ENCODE peak calls at places on chromosome 22, in nine cellular contexts. N is hypothalamus; F is fibroblast of lung; A is NCI-H146; I is CD4-positive, alpha-beta T cell; V is cardiac muscle cell; S is psoas muscle; B is ACHN; E is heart right ventricle. C is an unnamed sample.

GRCh38 chr22:32652609-32653008 is 148.9 kb upstream of the TIMP3 start:
- DNase-seq in N (no peak), F (no peak), A (no peak), I (no peak), V (no peak), S (no peak), B (no peak), E (no peak), C (no peak)

GRCh38 chr22:50314455-50315288 is 7.2 kb upstream of the PLXNB2 start:
- DNase-seq in N (no peak), F (no peak), A (no peak), I (peak), V (peak), S (no peak), B (no peak), E (peak), C (peak)

GRCh38 chr22:21709688-21710087 is 25.9 kb downstream of the YPEL1 start:
- DNase-seq in N (no peak), F (no peak), A (no peak), I (no peak), V (no peak), S (no peak), B (no peak), E (no peak), C (no peak)

GRCh38 chr22:32887293-32887692 is 85.8 kb downstream of the TIMP3 start:
- DNase-seq in N (no peak), F (no peak), A (no peak), I (no peak), V (no peak), S (no peak), B (no peak), E (no peak), C (no peak)

GRCh38 chr22:19986410-19987341 is 29.9 kb downstream of the ARVCF start:
- DNase-seq in N (peak), F (peak), A (peak), I (peak), V (peak), S (peak), B (peak), E (peak), C (peak)

GRCh38 chr22:42297778-42298177 is 27.3 kb upstream of the TCF20 start:
- DNase-seq in N (no peak), F (no peak), A (no peak), I (no peak), V (no peak), S (no peak), B (no peak), E (no peak), C (no peak)

GRCh38 chr22:49334589-49334873 is 493.1 kb downstream of the BRD1 start:
- DNase-seq in N (no peak), F (no peak), A (no peak), I (no peak), V (no peak), S (no peak), B (no peak), E (no peak), C (no peak)

GRCh38 chr22:48309115-48309705 is 1518.5 kb downstream of the BRD1 start:
- DNase-seq in N (no peak), F (no peak), A (no peak), I (no peak), V (no peak), S (no peak), B (no peak), E (no peak), C (no peak)

GRCh38 chr22:32660292-32660691 is 141.2 kb upstream of the TIMP3 start:
- DNase-seq in N (no peak), F (peak), A (peak), I (peak), V (peak), S (peak), B (peak), E (peak), C (peak)

GRCh38 chr22:28547132-28547842 is 132.4 kb downstream of the TTC28 start:
- DNase-seq in N (no peak), F (peak), A (no peak), I (no peak), V (no peak), S (no peak), B (no peak), E (no peak), C (no peak)

GRCh38 chr22:37098976-37099577 is 10.4 kb downstream of the TMPRSS6 start:
- DNase-seq in N (no peak), F (peak), A (no peak), I (no peak), V (no peak), S (no peak), B (no peak), E (no peak), C (no peak)

GRCh38 chr22:49789289-49790141 is 38.2 kb downstream of the BRD1 start:
- DNase-seq in N (no peak), F (no peak), A (no peak), I (peak), V (no peak), S (peak), B (no peak), E (peak), C (no peak)

GRCh38 chr22:47835726-47836125 is 1073.3 kb downstream of the TBC1D22A start:
- DNase-seq in N (no peak), F (peak), A (no peak), I (no peak), V (no peak), S (no peak), B (peak), E (no peak), C (no peak)

GRCh38 chr22:24165673-24166072 is 15.6 kb upstream of the SUSD2 start:
- DNase-seq in N (no peak), F (peak), A (no peak), I (no peak), V (no peak), S (no peak), B (no peak), E (no peak), C (no peak)

GRCh38 chr22:45919504-45920286 is 57.3 kb downstream of the WNT7B start:
- DNase-seq in N (no peak), F (no peak), A (no peak), I (no peak), V (no peak), S (no peak), B (no peak), E (no peak), C (no peak)

GRCh38 chr22:45448431-45448830 is 34.9 kb downstream of the RIBC2 start:
- DNase-seq in N (no peak), F (no peak), A (no peak), I (no peak), V (no peak), S (peak), B (no peak), E (peak), C (peak)

GRCh38 chr22:42273855-42274451 is 3.5 kb upstream of the TCF20 start:
- DNase-seq in N (no peak), F (no peak), A (peak), I (no peak), V (peak), S (no peak), B (no peak), E (no peak), C (no peak)

GRCh38 chr22:49023879-49024774 is 803.5 kb downstream of the BRD1 start:
- DNase-seq in N (no peak), F (no peak), A (no peak), I (no peak), V (no peak), S (peak), B (no peak), E (no peak), C (peak)

GRCh38 chr22:25922141-25922540 is 180.2 kb downstream of the MYO18B start:
- DNase-seq in N (no peak), F (no peak), A (no peak), I (no peak), V (no peak), S (no peak), B (no peak), E (no peak), C (no peak)

GRCh38 chr22:22060200-22061084 is 77.9 kb upstream of the TOP3B start:
- DNase-seq in N (no peak), F (no peak), A (peak), I (peak), V (peak), S (peak), B (peak), E (peak), C (peak)

GRCh38 chr22:32055069-32055468 is 12.0 kb downstream of the SLC5A1 start:
- DNase-seq in N (no peak), F (no peak), A (no peak), I (no peak), V (no peak), S (no peak), B (no peak), E (no peak), C (no peak)

GRCh38 chr22:45553333-45554039 is 50.8 kb downstream of the FBLN1 start:
- DNase-seq in N (no peak), F (peak), A (peak), I (peak), V (peak), S (peak), B (peak), E (peak), C (peak)

GRCh38 chr22:48332438-48333322 is 1495.0 kb downstream of the BRD1 start:
- DNase-seq in N (no peak), F (no peak), A (no peak), I (no peak), V (no peak), S (peak), B (no peak), E (no peak), C (no peak)

GRCh38 chr22:29313126-29314071 is 2.1 kb downstream of the RASL10A start:
- DNase-seq in N (no peak), F (no peak), A (no peak), I (no peak), V (no peak), S (peak), B (no peak), E (peak), C (peak)

GRCh38 chr22:19941365-19942070 is at the start of the genes COMT and TXNRD2:
- DNase-seq in N (no peak), F (peak), A (peak), I (peak), V (peak), S (peak), B (peak), E (peak), C (peak)

GRCh38 chr22:38504731-38505594 is 1.1 kb downstream of the DDX17 start:
- DNase-seq in N (no peak), F (peak), A (peak), I (peak), V (peak), S (peak), B (peak), E (peak), C (peak)

GRCh38 chr22:30964858-30965257 is 3.7 kb downstream of the MORC2 start:
- DNase-seq in N (no peak), F (no peak), A (no peak), I (no peak), V (no peak), S (no peak), B (no peak), E (no peak), C (no peak)

GRCh38 chr22:31585161-31585859 is 76.7 kb downstream of the PISD start:
- DNase-seq in N (no peak), F (peak), A (no peak), I (no peak), V (no peak), S (no peak), B (no peak), E (no peak), C (no peak)

GRCh38 chr22:21652010-21652546 is 10.0 kb downstream of the SDF2L1 start:
- DNase-seq in N (peak), F (peak), A (peak), I (peak), V (peak), S (peak), B (peak), E (peak), C (peak)

C was measured in tibial artery.